ENCODE peak calls at places on chromosomes 11 and 22, in six cellular contexts. One of them, this sample, is unnamed.
A peak's percentile ranks its signal among the peaks of the same experiment; 100 is the strongest.

GRCh38 chr11:118061401-118062125 is 15.3 kb upstream of the TMPRSS4 start:
- DNase-seq in HCT116: no peak
- DNase-seq in neural progenitor cell: no peak
- DNase-seq in GM23338: no peak
- DNase-seq in GM23248: no peak
- DNase-seq in MM.1S: no peak
- DNase-seq in this sample: no peak

GRCh38 chr11:798093-798713 is at the start of gene SLC25A22:
- DNase-seq in neural progenitor cell: peak; percentile 93
- DNase-seq in GM23248: peak; percentile 94
- DNase-seq in HCT116: no peak
- DNase-seq in MM.1S: peak; percentile 84
- DNase-seq in GM23338: peak; percentile 90
- DNase-seq in this sample: peak; percentile 94

GRCh38 chr22:46980392-46980791 is 217.9 kb downstream of the TBC1D22A start:
- DNase-seq in GM23338: no peak
- DNase-seq in MM.1S: no peak
- DNase-seq in HCT116: no peak
- DNase-seq in GM23248: no peak
- DNase-seq in neural progenitor cell: no peak
- DNase-seq in this sample: no peak

GRCh38 chr11:1218256-1218787 is 4.5 kb upstream of the MUC5B start:
- DNase-seq in GM23338: no peak
- DNase-seq in MM.1S: no peak
- DNase-seq in GM23248: no peak
- DNase-seq in neural progenitor cell: no peak
- DNase-seq in HCT116: no peak
- DNase-seq in this sample: no peak

GRCh38 chr11:9739108-9739507 is 75.2 kb downstream of the SWAP70 start:
- DNase-seq in MM.1S: no peak
- DNase-seq in HCT116: no peak
- DNase-seq in GM23248: no peak
- DNase-seq in GM23338: no peak
- DNase-seq in neural progenitor cell: no peak
- DNase-seq in this sample: no peak

GRCh38 chr11:96715208-96715607 is 325.4 kb downstream of the JRKL start:
- DNase-seq in GM23248: peak; percentile 29
- DNase-seq in MM.1S: no peak
- DNase-seq in GM23338: no peak
- DNase-seq in neural progenitor cell: no peak
- DNase-seq in HCT116: no peak
- DNase-seq in this sample: no peak

GRCh38 chr11:103699216-103699615 is 337.2 kb upstream of the DDI1 start:
- DNase-seq in MM.1S: no peak
- DNase-seq in HCT116: no peak
- DNase-seq in GM23248: peak; percentile 36
- DNase-seq in neural progenitor cell: no peak
- DNase-seq in GM23338: peak; percentile 2
- DNase-seq in this sample: no peak

GRCh38 chr11:69541501-69542313 is 60.2 kb downstream of the LINC01488 start:
- DNase-seq in MM.1S: no peak
- DNase-seq in HCT116: no peak
- DNase-seq in GM23338: no peak
- DNase-seq in neural progenitor cell: no peak
- DNase-seq in GM23248: peak; percentile 81
- DNase-seq in this sample: no peak

GRCh38 chr11:121451178-121451981 is 734 bp upstream of the SORL1 start:
- DNase-seq in MM.1S: no peak
- DNase-seq in HCT116: no peak
- DNase-seq in GM23338: no peak
- DNase-seq in GM23248: no peak
- DNase-seq in neural progenitor cell: no peak
- DNase-seq in this sample: peak; percentile 83

GRCh38 chr11:87187930-87188329 is 150.2 kb downstream of the TMEM135 start:
- DNase-seq in GM23248: no peak
- DNase-seq in GM23338: no peak
- DNase-seq in HCT116: no peak
- DNase-seq in MM.1S: no peak
- DNase-seq in neural progenitor cell: no peak
- DNase-seq in this sample: no peak

GRCh38 chr11:16853266-16853665 is 114.8 kb downstream of the C11orf58 start:
- DNase-seq in HCT116: no peak
- DNase-seq in MM.1S: no peak
- DNase-seq in GM23248: no peak
- DNase-seq in neural progenitor cell: no peak
- DNase-seq in GM23338: no peak
- DNase-seq in this sample: no peak

GRCh38 chr11:127815316-127815715 is 772.0 kb downstream of the ETS1 start:
- DNase-seq in GM23338: peak; percentile 25
- DNase-seq in MM.1S: no peak
- DNase-seq in HCT116: no peak
- DNase-seq in neural progenitor cell: no peak
- DNase-seq in GM23248: no peak
- DNase-seq in this sample: no peak

GRCh38 chr11:77125695-77126094 is 2.4 kb upstream of the MYO7A start:
- DNase-seq in HCT116: no peak
- DNase-seq in MM.1S: no peak
- DNase-seq in neural progenitor cell: no peak
- DNase-seq in GM23248: no peak
- DNase-seq in GM23338: no peak
- DNase-seq in this sample: no peak

GRCh38 chr22:31343235-31344191 is 2.6 kb downstream of the PATZ1 start:
- DNase-seq in HCT116: no peak
- DNase-seq in neural progenitor cell: peak; percentile 93
- DNase-seq in GM23338: peak; percentile 92
- DNase-seq in MM.1S: no peak
- DNase-seq in GM23248: no peak
- DNase-seq in this sample: peak; percentile 80

GRCh38 chr11:27882066-27882697 is 181.9 kb upstream of the BDNF start:
- DNase-seq in GM23248: no peak
- DNase-seq in neural progenitor cell: no peak
- DNase-seq in HCT116: peak; percentile 52
- DNase-seq in GM23338: no peak
- DNase-seq in MM.1S: no peak
- DNase-seq in this sample: no peak

GRCh38 chr11:2525166-2525861 is 80.5 kb downstream of the KCNQ1 start:
- DNase-seq in MM.1S: no peak
- DNase-seq in GM23338: no peak
- DNase-seq in HCT116: no peak
- DNase-seq in neural progenitor cell: no peak
- DNase-seq in GM23248: no peak
- DNase-seq in this sample: no peak

GRCh38 chr11:19903620-19904069 is 191.0 kb downstream of the NAV2 start:
- DNase-seq in neural progenitor cell: peak; percentile 88
- DNase-seq in GM23338: peak; percentile 93
- DNase-seq in MM.1S: peak; percentile 53
- DNase-seq in GM23248: peak; percentile 84
- DNase-seq in HCT116: peak; percentile 62
- DNase-seq in this sample: peak; percentile 91

GRCh38 chr22:39457546-39458442 is 982 bp downstream of the MGAT3 start:
- DNase-seq in neural progenitor cell: peak; percentile 60
- DNase-seq in GM23338: no peak
- DNase-seq in HCT116: no peak
- DNase-seq in GM23248: no peak
- DNase-seq in MM.1S: no peak
- DNase-seq in this sample: no peak

GRCh38 chr11:65266210-65266609 is 4.4 kb downstream of the POLA2 start:
- DNase-seq in neural progenitor cell: no peak
- DNase-seq in GM23338: no peak
- DNase-seq in GM23248: no peak
- DNase-seq in HCT116: no peak
- DNase-seq in MM.1S: no peak
- DNase-seq in this sample: no peak

GRCh38 chr22:28955817-28956216 is 72.4 kb downstream of the ZNRF3 start:
- DNase-seq in neural progenitor cell: no peak
- DNase-seq in HCT116: no peak
- DNase-seq in GM23338: no peak
- DNase-seq in MM.1S: peak; percentile 96
- DNase-seq in GM23248: no peak
- DNase-seq in this sample: no peak

GRCh38 chr11:103109818-103110388 is 677 bp downstream of the DYNC2H1 start:
- DNase-seq in GM23248: peak; percentile 49
- DNase-seq in HCT116: no peak
- DNase-seq in GM23338: no peak
- DNase-seq in neural progenitor cell: peak; percentile 20
- DNase-seq in MM.1S: no peak
- DNase-seq in this sample: no peak

DNA sequence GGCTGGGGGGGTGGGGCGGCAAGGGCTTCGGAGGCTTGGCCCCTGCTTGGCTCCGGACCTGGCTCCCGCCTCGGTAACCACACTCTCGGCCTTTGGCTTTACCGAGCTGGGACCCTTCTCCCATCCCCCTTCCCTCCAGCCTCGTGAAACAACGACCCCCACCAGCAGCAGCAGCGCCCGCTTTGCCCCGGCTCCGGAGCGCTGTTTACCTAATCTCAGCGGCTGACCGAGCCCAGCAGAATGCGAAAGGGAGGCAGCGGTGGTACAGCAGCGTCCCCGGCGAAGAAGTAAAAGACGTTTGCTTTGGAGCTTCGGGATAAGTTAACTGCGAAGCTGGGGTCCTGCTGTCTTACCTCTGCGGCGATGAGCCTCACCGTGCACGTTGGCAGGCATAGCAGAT is 2.0 kb upstream of the LARGE1 start:
- DNase-seq in MM.1S: peak; percentile 31
- DNase-seq in HCT116: no peak
- DNase-seq in GM23338: peak; percentile 78
- DNase-seq in GM23248: peak; percentile 73
- DNase-seq in neural progenitor cell: peak; percentile 90
- DNase-seq in this sample: peak; percentile 70
- H2AFZ ChIP-seq in MM.1S: peak overlapping the region; percentile 68
- H2AFZ ChIP-seq in HCT116: no peak overlapping the region
- H2AFZ ChIP-seq in GM23338: no peak overlapping the region
- H2AFZ ChIP-seq in GM23248: peak overlapping the region; percentile 99
- H2AFZ ChIP-seq in neural progenitor cell: peak overlapping the region; percentile 62
- H2AFZ ChIP-seq in this sample: peak overlapping the region; percentile 100

GRCh38 chr11:75558939-75559843 is 2.9 kb upstream of the SERPINH1 start:
- DNase-seq in HCT116: no peak
- DNase-seq in MM.1S: no peak
- DNase-seq in GM23338: peak; percentile 62
- DNase-seq in neural progenitor cell: no peak
- DNase-seq in GM23248: peak; percentile 78
- DNase-seq in this sample: peak; percentile 80
- TF ChIP-seq EZH2phosphoT487 in HCT116: no peak
- TF ChIP-seq EZH2phosphoT487 in MM.1S: no peak
- TF ChIP-seq EZH2phosphoT487 in GM23338: no peak
- TF ChIP-seq EZH2phosphoT487 in neural progenitor cell: no peak
- TF ChIP-seq EZH2phosphoT487 in GM23248: no peak
- TF ChIP-seq EZH2phosphoT487 in this sample: no peak

GRCh38 chr22:41907436-41908401 is 7.2 kb downstream of the SHISA8 start:
- DNase-seq in MM.1S: no peak
- DNase-seq in HCT116: no peak
- DNase-seq in neural progenitor cell: peak; percentile 19
- DNase-seq in GM23338: peak; percentile 7
- DNase-seq in GM23248: peak; percentile 33
- DNase-seq in this sample: no peak
- H2AFZ ChIP-seq in MM.1S: no peak overlapping the region
- H2AFZ ChIP-seq in HCT116: no peak overlapping the region
- H2AFZ ChIP-seq in neural progenitor cell: no peak overlapping the region
- H2AFZ ChIP-seq in GM23338: no peak overlapping the region
- H2AFZ ChIP-seq in GM23248: no peak overlapping the region
- H2AFZ ChIP-seq in this sample: no peak overlapping the region

GRCh38 chr11:67016550-67016949 is 6.4 kb upstream of the SYT12 start:
- DNase-seq in MM.1S: no peak
- DNase-seq in HCT116: no peak
- DNase-seq in neural progenitor cell: no peak
- DNase-seq in GM23248: no peak
- DNase-seq in GM23338: no peak
- DNase-seq in this sample: no peak

GRCh38 chr11:67010296-67010905 is 12.5 kb upstream of the SYT12 start:
- DNase-seq in neural progenitor cell: no peak
- DNase-seq in GM23248: no peak
- DNase-seq in HCT116: no peak
- DNase-seq in GM23338: no peak
- DNase-seq in MM.1S: no peak
- DNase-seq in this sample: no peak

GRCh38 chr11:67015048-67015447 is 7.9 kb upstream of the SYT12 start:
- DNase-seq in GM23248: no peak
- DNase-seq in MM.1S: no peak
- DNase-seq in HCT116: no peak
- DNase-seq in neural progenitor cell: no peak
- DNase-seq in GM23338: no peak
- DNase-seq in this sample: no peak

GRCh38 chr11:67013511-67014045 is 9.4 kb upstream of the SYT12 start:
- DNase-seq in HCT116: no peak
- DNase-seq in GM23338: no peak
- DNase-seq in neural progenitor cell: no peak
- DNase-seq in MM.1S: no peak
- DNase-seq in GM23248: no peak
- DNase-seq in this sample: no peak

DNA sequence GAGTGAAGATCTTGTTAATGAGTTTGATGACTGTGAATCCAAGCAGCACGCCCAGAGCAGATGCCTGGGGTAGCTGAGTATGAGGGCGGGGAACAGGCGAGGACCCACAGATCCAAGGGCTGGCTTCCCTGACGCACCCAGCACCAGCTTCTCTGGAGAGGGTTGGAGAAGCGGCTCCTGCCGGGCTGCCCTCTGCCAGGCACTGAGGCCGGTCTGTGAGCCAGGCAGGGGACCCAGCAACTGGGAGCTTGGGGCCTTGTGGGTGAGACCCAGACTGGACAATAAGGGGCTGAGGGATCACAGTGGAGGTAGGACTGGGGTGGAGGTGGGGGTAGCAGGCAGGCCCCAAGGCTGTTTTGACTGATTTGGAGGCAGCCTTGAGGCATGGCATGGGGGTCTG is 8.6 kb upstream of the SYT12 start:
- DNase-seq in neural progenitor cell: no peak
- DNase-seq in HCT116: no peak
- DNase-seq in GM23248: no peak
- DNase-seq in MM.1S: no peak
- DNase-seq in GM23338: no peak
- DNase-seq in this sample: no peak
- TF ChIP-seq EZH2phosphoT487 in neural progenitor cell: no peak
- TF ChIP-seq EZH2phosphoT487 in HCT116: no peak
- TF ChIP-seq EZH2phosphoT487 in GM23248: no peak
- TF ChIP-seq EZH2phosphoT487 in MM.1S: no peak
- TF ChIP-seq EZH2phosphoT487 in GM23338: no peak
- TF ChIP-seq EZH2phosphoT487 in this sample: no peak

GRCh38 chr11:61683116-61683515 is 2.9 kb downstream of the DAGLA start:
- DNase-seq in GM23338: no peak
- DNase-seq in HCT116: no peak
- DNase-seq in neural progenitor cell: no peak
- DNase-seq in MM.1S: no peak
- DNase-seq in GM23248: no peak
- DNase-seq in this sample: no peak

GRCh38 chr11:61680622-61681191 is 516 bp downstream of the DAGLA start:
- DNase-seq in MM.1S: no peak
- DNase-seq in GM23338: no peak
- DNase-seq in GM23248: no peak
- DNase-seq in HCT116: no peak
- DNase-seq in neural progenitor cell: no peak
- DNase-seq in this sample: no peak

GRCh38 chr11:61682093-61682732 is 2.0 kb downstream of the DAGLA start:
- DNase-seq in GM23248: no peak
- DNase-seq in HCT116: no peak
- DNase-seq in neural progenitor cell: no peak
- DNase-seq in GM23338: no peak
- DNase-seq in MM.1S: no peak
- DNase-seq in this sample: peak; percentile 90

GRCh38 chr11:61679301-61679700 is 890 bp upstream of the DAGLA start:
- DNase-seq in GM23248: peak; percentile 36
- DNase-seq in GM23338: no peak
- DNase-seq in neural progenitor cell: peak; percentile 57
- DNase-seq in HCT116: no peak
- DNase-seq in MM.1S: no peak
- DNase-seq in this sample: peak; percentile 33

GRCh38 chr11:61679893-61680621 is at the start of gene DAGLA:
- DNase-seq in HCT116: no peak
- DNase-seq in GM23338: peak; percentile 73
- DNase-seq in MM.1S: peak; percentile 41
- DNase-seq in GM23248: peak; percentile 70
- DNase-seq in neural progenitor cell: peak; percentile 89
- DNase-seq in this sample: peak; percentile 88
- H2AFZ ChIP-seq in HCT116: no peak within 1 kb of the TSS
- H2AFZ ChIP-seq in GM23338: peak within 1 kb of the TSS; percentile 80
- H2AFZ ChIP-seq in MM.1S: no peak within 1 kb of the TSS
- H2AFZ ChIP-seq in GM23248: peak within 1 kb of the TSS; percentile 89
- H2AFZ ChIP-seq in neural progenitor cell: peak within 1 kb of the TSS; percentile 48
- H2AFZ ChIP-seq in this sample: peak within 1 kb of the TSS; percentile 53